ENCODE peak calls at places on chromosomes 2 and 18, in eight cellular contexts. E is fibroblast of lung, D is colonic mucosa, M is fibroblast of mammary gland, L is pancreas, H is esophagus squamous epithelium, W is cardiac fibroblast, P is PC-3. T is an unnamed sample.

GRCh38 chr18:31101148-31102019 is 837 bp downstream of the DSC2 start:
- DNase-seq in E (peak; percentile 23), M (no peak), D (peak; percentile 73), L (peak; percentile 88), P (peak; percentile 23), H (no peak), W (no peak), T (peak; percentile 38)

GRCh38 chr2:143975216-143975615 is 544.7 kb downstream of the ZEB2 start:
- DNase-seq in W (no peak), L (no peak), D (no peak), M (no peak), H (no peak), P (no peak), E (no peak), T (no peak)

GRCh38 chr2:191333911-191334357 is 88.7 kb downstream of the MYO1B start:
- DNase-seq in W (peak; percentile 94), P (no peak), H (no peak), M (peak; percentile 97), L (no peak), E (peak; percentile 97), D (no peak), T (peak; percentile 63)

GRCh38 chr2:216985658-216986141 is 125.8 kb upstream of the TNP1 start:
- DNase-seq in H (no peak), P (no peak), L (no peak), M (no peak), E (peak; percentile 8), D (no peak), W (no peak), T (no peak)

GRCh38 chr18:57953883-57954282 is 90.1 kb upstream of the NEDD4L start:
- DNase-seq in L (no peak), H (no peak), M (no peak), W (no peak), D (peak; percentile 69), P (no peak), E (no peak), T (no peak)

GRCh38 chr18:71951021-71951420 is 593.1 kb downstream of the CBLN2 start:
- DNase-seq in D (no peak), W (no peak), E (no peak), L (no peak), H (no peak), M (no peak), P (no peak), T (no peak)

GRCh38 chr2:157328133-157328532 is 2.5 kb upstream of the ERMN start:
- DNase-seq in E (no peak), D (no peak), H (no peak), W (peak; percentile 57), M (peak; percentile 33), P (no peak), L (no peak), T (no peak)

GRCh38 chr18:11163668-11164067 is 14.3 kb upstream of the PIEZO2 start:
- DNase-seq in W (no peak), M (no peak), D (no peak), L (no peak), P (no peak), H (no peak), E (no peak), T (no peak)

GRCh38 chr2:165634855-165635254 is 159.2 kb downstream of the GALNT3 start:
- DNase-seq in D (no peak), L (no peak), E (peak; percentile 43), H (no peak), W (peak; percentile 15), P (no peak), M (no peak), T (peak; percentile 9)

GRCh38 chr2:73651586-73652230 is 9.5 kb upstream of the NAT8 start:
- DNase-seq in E (no peak), P (no peak), D (no peak), H (no peak), L (no peak), W (no peak), M (no peak), T (no peak)

GRCh38 chr2:28801726-28802125 is 8.9 kb upstream of the SPDYA start:
- DNase-seq in L (no peak), W (peak; percentile 43), D (no peak), H (no peak), P (peak; percentile 56), M (peak; percentile 48), E (peak; percentile 41), T (no peak)

GRCh38 chr18:72555983-72556382 is 11.8 kb upstream of the CBLN2 start:
- DNase-seq in L (no peak), E (no peak), W (no peak), M (no peak), H (no peak), D (no peak), P (no peak), T (no peak)

GRCh38 chr18:63350230-63350629 is 16.8 kb downstream of the KDSR start:
- DNase-seq in M (no peak), H (no peak), W (no peak), P (no peak), L (no peak), D (no peak), E (no peak), T (no peak)

GRCh38 chr2:196234672-196235071 is 63.3 kb upstream of the STK17B start:
- DNase-seq in H (no peak), E (peak; percentile 94), W (peak; percentile 83), D (no peak), L (no peak), P (peak; percentile 30), M (peak; percentile 50), T (peak; percentile 72)

GRCh38 chr2:61493523-61493942 is 22.6 kb upstream of the USP34 start:
- DNase-seq in E (peak; percentile 66), M (peak; percentile 24), L (no peak), P (no peak), D (no peak), W (peak; percentile 69), H (no peak), T (no peak)

GRCh38 chr2:204452464-204453023 is 92.7 kb upstream of the PARD3B start:
- DNase-seq in P (peak; percentile 96), W (peak; percentile 98), L (peak; percentile 6), M (peak; percentile 92), D (peak; percentile 47), E (peak; percentile 99), H (no peak), T (peak; percentile 86)

GRCh38 chr2:202689459-202689858 is 54.7 kb downstream of the FAM117B start:
- DNase-seq in D (no peak), H (no peak), L (no peak), W (no peak), E (no peak), P (no peak), M (no peak), T (no peak)

GRCh38 chr2:23330214-23330613 is 54.8 kb upstream of the KLHL29 start:
- DNase-seq in M (peak; percentile 14), W (peak; percentile 15), E (no peak), P (peak; percentile 7), H (no peak), L (no peak), D (no peak), T (peak; percentile 23)

GRCh38 chr2:15968280-15969178 is 28.2 kb downstream of the MYCN start:
- DNase-seq in H (no peak), W (no peak), P (no peak), M (no peak), E (no peak), L (no peak), D (no peak), T (no peak)

GRCh38 chr18:56929861-56930260 is 217.0 kb upstream of the BOD1L2 start:
- DNase-seq in H (no peak), E (no peak), L (no peak), W (no peak), D (no peak), M (no peak), P (no peak), T (no peak)

GRCh38 chr2:118763797-118764196 is 83.7 kb downstream of the EN1 start:
- DNase-seq in D (no peak), H (no peak), L (no peak), E (peak; percentile 36), P (peak; percentile 20), W (peak; percentile 20), M (peak; percentile 16), T (no peak)

DNA sequence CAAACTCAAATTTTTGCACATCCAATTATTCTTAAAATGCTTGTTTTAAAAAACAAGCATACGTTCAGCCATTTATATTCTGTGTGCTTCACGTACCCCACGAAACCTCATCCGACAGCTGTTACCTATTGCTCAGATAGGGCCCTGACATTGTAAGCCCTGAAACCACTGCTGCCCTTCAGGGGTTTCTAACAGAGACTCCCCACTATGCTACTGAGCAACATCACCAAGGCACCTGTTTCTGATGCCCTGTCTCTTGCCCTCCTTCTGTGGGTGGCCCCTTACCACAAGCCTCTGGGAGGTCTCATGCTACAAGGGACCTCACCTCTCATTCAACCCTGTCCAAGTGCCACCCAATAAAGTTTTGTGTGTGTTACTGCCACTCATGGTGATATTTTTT is 18.5 kb upstream of the CNGA3 start:
- DNase-seq in E (no peak), M (no peak), D (no peak), L (no peak), H (no peak), P (no peak), W (no peak), T (no peak)
- H3K4me3 ChIP-seq in E (no peak overlapping the region), M (no peak overlapping the region), D (no peak overlapping the region), L (no peak overlapping the region), H (no peak overlapping the region), P (no peak overlapping the region), W (no peak overlapping the region), T (no peak overlapping the region)

GRCh38 chr2:238864207-238865014 is 16.5 kb downstream of the TWIST2 start:
- DNase-seq in L (peak; percentile 19), D (peak; percentile 87), E (peak; percentile 99), H (peak; percentile 13), M (peak; percentile 99), P (peak; percentile 96), W (peak; percentile 98), T (peak; percentile 99)
- H3K4me3 ChIP-seq in L (no peak overlapping the region), D (no peak overlapping the region), E (no peak overlapping the region), H (peak overlapping the region; percentile 53), M (no peak overlapping the region), P (peak overlapping the region; percentile 32), W (peak overlapping the region; percentile 11), T (no peak overlapping the region)

DNA sequence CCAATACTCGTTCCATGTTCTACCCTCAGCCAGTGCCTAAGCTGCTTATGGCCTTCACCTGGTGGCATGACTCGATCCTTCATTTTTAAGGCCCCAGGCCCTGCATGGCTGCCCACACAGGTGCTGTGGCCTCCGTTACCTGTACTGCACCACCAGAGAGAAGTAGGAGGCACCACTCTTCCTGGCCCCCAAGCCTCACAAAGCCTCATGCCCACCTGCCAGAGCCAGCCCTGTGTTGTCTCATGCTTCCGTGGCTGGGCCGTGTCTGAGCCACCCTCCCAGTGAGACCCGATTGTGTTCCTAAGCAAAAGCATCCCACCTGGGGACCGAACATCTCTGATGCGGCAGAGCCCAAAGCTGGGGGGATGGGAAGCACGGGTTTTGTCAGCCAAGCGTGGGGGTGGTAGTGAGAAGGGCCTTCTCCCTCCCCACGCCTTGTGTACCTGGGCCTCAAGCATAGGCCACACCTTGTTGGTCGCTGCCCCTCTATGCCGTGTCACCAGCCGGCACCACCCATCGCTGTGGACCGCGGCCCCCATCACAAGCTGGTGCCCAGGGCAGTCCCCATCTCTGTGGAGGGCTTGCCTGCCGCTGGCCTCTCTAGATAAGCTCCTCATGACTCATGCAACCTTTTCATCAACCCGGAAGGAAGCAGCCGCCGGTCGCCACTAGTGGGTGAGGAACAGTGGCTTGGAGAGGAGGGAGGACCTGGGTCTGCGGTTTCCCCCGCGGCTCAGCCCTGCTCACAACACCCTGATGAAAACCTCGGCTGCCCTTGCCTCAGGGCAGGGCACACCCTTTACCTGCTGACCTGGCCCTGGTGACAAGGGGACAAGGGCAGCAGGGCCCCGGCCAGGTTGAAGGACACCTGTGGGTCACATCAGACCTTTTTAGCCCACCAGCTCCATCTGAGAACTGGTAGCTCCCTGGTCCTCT is 2.7 kb upstream of the RNPEPL1 start:
- DNase-seq in D (peak; percentile 89), L (peak; percentile 66), E (peak; percentile 71), P (peak; percentile 76), H (peak; percentile 82), M (peak; percentile 57), W (peak; percentile 73), T (peak; percentile 87)
- H3K4me3 ChIP-seq in D (peak overlapping the region; percentile 23), L (no peak overlapping the region), E (no peak overlapping the region), P (peak overlapping the region; percentile 62), H (peak overlapping the region; percentile 94), M (no peak overlapping the region), W (no peak overlapping the region), T (peak overlapping the region; percentile 30)

GRCh38 chr2:241635756-241636155 is 1.2 kb downstream of the THAP4 start:
- DNase-seq in M (peak; percentile 27), L (no peak), D (no peak), W (peak; percentile 32), E (no peak), H (no peak), P (no peak), T (no peak)
- H3K4me3 ChIP-seq in M (peak overlapping the region; percentile 76), L (peak overlapping the region; percentile 90), D (peak overlapping the region; percentile 91), W (peak overlapping the region; percentile 65), E (peak overlapping the region; percentile 94), H (peak overlapping the region; percentile 99), P (peak overlapping the region; percentile 100), T (peak overlapping the region; percentile 76)

T was measured in MG63.